ENCODE peak calls at places on chromosome 18, in nine cellular contexts. E, U, H, B, A, Y, J, M and L are unnamed samples.

GRCh38 chr18:42053188-42053781 is 98.3 kb downstream of the PIK3C3 start:
- DNase-seq in E (no peak), U (peak), H (peak), B (peak), A (peak), Y (peak), J (peak), M (peak), L (peak)

GRCh38 chr18:59898609-59899297 is 1.0 kb upstream of the PMAIP1 start:
- DNase-seq in E (no peak), U (no peak), H (no peak), B (no peak), A (no peak), Y (no peak), J (no peak), M (no peak), L (no peak)

GRCh38 chr18:28725876-28726275 is 548.9 kb upstream of the CDH2 start:
- DNase-seq in E (no peak), U (no peak), H (no peak), B (no peak), A (no peak), Y (peak), J (no peak), M (no peak), L (no peak)

GRCh38 chr18:23143871-23144270 is 8.6 kb downstream of the CABLES1 start:
- DNase-seq in E (no peak), U (no peak), H (no peak), B (no peak), A (no peak), Y (no peak), J (no peak), M (peak), L (no peak)

GRCh38 chr18:11136241-11136640 is 13.1 kb downstream of the PIEZO2 start:
- DNase-seq in E (no peak), U (no peak), H (no peak), B (no peak), A (no peak), Y (no peak), J (peak), M (no peak), L (no peak)

GRCh38 chr18:79639072-79639829 is 40.4 kb upstream of the CTDP1 start:
- DNase-seq in E (no peak), U (no peak), H (no peak), B (no peak), A (no peak), Y (no peak), J (no peak), M (peak), L (no peak)

GRCh38 chr18:9642799-9643445 is 28.6 kb upstream of the PPP4R1 start:
- DNase-seq in E (no peak), U (no peak), H (peak), B (no peak), A (no peak), Y (peak), J (peak), M (no peak), L (no peak)

GRCh38 chr18:49459404-49460171 is 857 bp downstream of the DYM start:
- DNase-seq in E (no peak), U (no peak), H (no peak), B (peak), A (no peak), Y (peak), J (no peak), M (peak), L (no peak)

GRCh38 chr18:33844232-33844631 is 266.2 kb downstream of the ASXL3 start:
- DNase-seq in E (no peak), U (no peak), H (no peak), B (no peak), A (no peak), Y (no peak), J (no peak), M (no peak), L (no peak)

GRCh38 chr18:47422524-47422923 is 171.1 kb upstream of the SKOR2 start:
- DNase-seq in E (no peak), U (no peak), H (peak), B (no peak), A (no peak), Y (no peak), J (peak), M (no peak), L (no peak)

GRCh38 chr18:43846302-43846701 is 569.0 kb upstream of the SYT4 start:
- DNase-seq in E (no peak), U (no peak), H (no peak), B (no peak), A (no peak), Y (no peak), J (no peak), M (no peak), L (no peak)

GRCh38 chr18:6484659-6485058 is 69.9 kb upstream of the L3MBTL4 start:
- DNase-seq in E (no peak), U (no peak), H (no peak), B (no peak), A (no peak), Y (no peak), J (peak), M (no peak), L (no peak)

GRCh38 chr18:31204833-31205232 is 42.2 kb upstream of the DSC1 start:
- DNase-seq in E (no peak), U (no peak), H (no peak), B (no peak), A (no peak), Y (no peak), J (no peak), M (peak), L (no peak)

GRCh38 chr18:46706968-46707367 is 49.9 kb downstream of the ST8SIA5 start:
- DNase-seq in E (no peak), U (no peak), H (no peak), B (no peak), A (peak), Y (peak), J (no peak), M (no peak), L (no peak)

GRCh38 chr18:35331367-35332087 is 12.7 kb downstream of the ZNF24 start:
- DNase-seq in E (no peak), U (no peak), H (no peak), B (no peak), A (no peak), Y (no peak), J (no peak), M (no peak), L (no peak)

GRCh38 chr18:70373062-70373519 is 84.2 kb downstream of the SOCS6 start:
- DNase-seq in E (peak), U (no peak), H (peak), B (no peak), A (peak), Y (peak), J (peak), M (peak), L (no peak)